ENCODE peak calls at places on chromosomes 2 and 18, in six cellular contexts. I is ACHN, G is activated T-helper 1 cell treated with Interleukin-2 at 50 U/mL for 16 hours, L is dorsolateral prefrontal cortex, X is right atrium auricular region, E is SK-N-MC. C is an unnamed sample.

GRCh38 chr18:48544116-48544515 is 5.3 kb downstream of the CTIF start:
- DNase-seq in I (no peak), G (no peak), L (no peak), X (no peak), E (no peak), C (no peak)

GRCh38 chr2:174597347-174598047 is at the start of gene WIPF1:
- DNase-seq in I (no peak), G (no peak), L (no peak), X (no peak), E (no peak), C (no peak)

GRCh38 chr2:68059769-68060525 is 2.9 kb downstream of the C1D start:
- DNase-seq in I (no peak), G (no peak), L (no peak), X (no peak), E (no peak), C (no peak)

GRCh38 chr2:95023222-95023597 is 2.3 kb upstream of the MAL start:
- DNase-seq in I (peak), G (peak), L (no peak), X (no peak), E (no peak), C (no peak)

GRCh38 chr2:98793275-98793674 is 62.3 kb upstream of the MGAT4A start:
- DNase-seq in I (no peak), G (no peak), L (no peak), X (no peak), E (no peak), C (no peak)

GRCh38 chr2:105640241-105640640 is 104.5 kb upstream of the NCK2 start:
- DNase-seq in I (no peak), G (no peak), L (no peak), X (no peak), E (no peak), C (no peak)

GRCh38 chr2:130728549-130729310 is at the start of gene GPR148:
- DNase-seq in I (no peak), G (no peak), L (no peak), X (no peak), E (no peak), C (no peak)

GRCh38 chr2:51997571-51997970 is 965.6 kb upstream of the NRXN1 start:
- DNase-seq in I (peak), G (no peak), L (no peak), X (no peak), E (no peak), C (no peak)

GRCh38 chr2:10329880-10330699 is 27.4 kb downstream of the HPCAL1 start:
- DNase-seq in I (peak), G (no peak), L (no peak), X (no peak), E (no peak), C (no peak)

GRCh38 chr18:62678847-62679535 is 36.4 kb upstream of the PHLPP1 start:
- DNase-seq in I (no peak), G (no peak), L (no peak), X (no peak), E (no peak), C (no peak)

GRCh38 chr18:24584777-24585176 is 124.3 kb downstream of the HRH4 start:
- DNase-seq in I (no peak), G (no peak), L (no peak), X (no peak), E (no peak), C (no peak)

GRCh38 chr2:35298493-35298892 is 1057.1 kb upstream of the CRIM1 start:
- DNase-seq in I (no peak), G (no peak), L (no peak), X (no peak), E (no peak), C (no peak)

GRCh38 chr2:175690113-175690716 is 311.9 kb downstream of the LNPK start:
- DNase-seq in I (peak), G (no peak), L (no peak), X (no peak), E (peak), C (no peak)

GRCh38 chr2:132668986-132669853 is 785 bp downstream of the LYPD1 start:
- DNase-seq in I (peak), G (no peak), L (no peak), X (no peak), E (no peak), C (no peak)

GRCh38 chr2:128536925-128537620 is 218.4 kb upstream of the HS6ST1 start:
- DNase-seq in I (no peak), G (no peak), L (no peak), X (no peak), E (no peak), C (no peak)

GRCh38 chr2:145987797-145988196 is 1467.9 kb upstream of the ZEB2 start:
- DNase-seq in I (no peak), G (no peak), L (no peak), X (no peak), E (no peak), C (no peak)

GRCh38 chr2:15795426-15795825 is 144.9 kb upstream of the MYCN start:
- DNase-seq in I (no peak), G (no peak), L (no peak), X (no peak), E (no peak), C (no peak)

GRCh38 chr2:148209598-148209997 is 188.7 kb downstream of the MBD5 start:
- DNase-seq in I (peak), G (no peak), L (no peak), X (no peak), E (no peak), C (no peak)